ENCODE peak calls at places on chromosomes 16 and 17, in ten cellular contexts. One of them, this sample, is unnamed.

GRCh38 chr17:40493697-40494096 is 7.7 kb downstream of the TNS4 start:
- DNase-seq in left colon: no peak
- DNase-seq in osteocyte: no peak
- DNase-seq in GM18507: no peak
- DNase-seq in stomach: no peak
- DNase-seq in SW480: no peak
- DNase-seq in iPS-NIHi11: no peak
- DNase-seq in ecto neural progenitor cell: no peak
- DNase-seq in stimulated activated CD4-positive, alpha-beta T cell treated with anti-CD3 and anti-CD28 coated beads, Interleukin-2, amount 100 ng/mL, for 48 hours: no peak
- DNase-seq in choroid plexus epithelial cell: no peak
- DNase-seq in this sample: no peak

GRCh38 chr17:81429813-81430510 is 34.7 kb downstream of the BAHCC1 start:
- DNase-seq in left colon: peak
- DNase-seq in osteocyte: peak
- DNase-seq in GM18507: no peak
- DNase-seq in stomach: no peak
- DNase-seq in SW480: no peak
- DNase-seq in iPS-NIHi11: peak
- DNase-seq in ecto neural progenitor cell: peak
- DNase-seq in stimulated activated CD4-positive, alpha-beta T cell treated with anti-CD3 and anti-CD28 coated beads, Interleukin-2, amount 100 ng/mL, for 48 hours: no peak
- DNase-seq in choroid plexus epithelial cell: peak
- DNase-seq in this sample: peak

GRCh38 chr17:78357177-78357586 is 2.7 kb downstream of the SOCS3 start:
- DNase-seq in left colon: no peak
- DNase-seq in osteocyte: peak
- DNase-seq in GM18507: no peak
- DNase-seq in stomach: no peak
- DNase-seq in SW480: no peak
- DNase-seq in iPS-NIHi11: no peak
- DNase-seq in ecto neural progenitor cell: no peak
- DNase-seq in stimulated activated CD4-positive, alpha-beta T cell treated with anti-CD3 and anti-CD28 coated beads, Interleukin-2, amount 100 ng/mL, for 48 hours: no peak
- DNase-seq in choroid plexus epithelial cell: peak
- DNase-seq in this sample: peak

GRCh38 chr16:85988723-85989313 is 89.9 kb downstream of the IRF8 start:
- DNase-seq in left colon: peak
- DNase-seq in osteocyte: no peak
- DNase-seq in GM18507: no peak
- DNase-seq in stomach: no peak
- DNase-seq in SW480: no peak
- DNase-seq in iPS-NIHi11: no peak
- DNase-seq in ecto neural progenitor cell: no peak
- DNase-seq in stimulated activated CD4-positive, alpha-beta T cell treated with anti-CD3 and anti-CD28 coated beads, Interleukin-2, amount 100 ng/mL, for 48 hours: no peak
- DNase-seq in choroid plexus epithelial cell: no peak
- DNase-seq in this sample: no peak

GRCh38 chr17:39949028-39949427 is 13.8 kb upstream of the GSDMA start:
- DNase-seq in left colon: no peak
- DNase-seq in osteocyte: no peak
- DNase-seq in GM18507: no peak
- DNase-seq in stomach: no peak
- DNase-seq in SW480: no peak
- DNase-seq in iPS-NIHi11: no peak
- DNase-seq in ecto neural progenitor cell: no peak
- DNase-seq in stimulated activated CD4-positive, alpha-beta T cell treated with anti-CD3 and anti-CD28 coated beads, Interleukin-2, amount 100 ng/mL, for 48 hours: no peak
- DNase-seq in choroid plexus epithelial cell: no peak
- DNase-seq in this sample: no peak

GRCh38 chr16:52512297-52512987 is 34.5 kb downstream of the TOX3 start:
- DNase-seq in left colon: no peak
- DNase-seq in osteocyte: no peak
- DNase-seq in GM18507: no peak
- DNase-seq in stomach: no peak
- DNase-seq in SW480: no peak
- DNase-seq in iPS-NIHi11: peak
- DNase-seq in ecto neural progenitor cell: no peak
- DNase-seq in stimulated activated CD4-positive, alpha-beta T cell treated with anti-CD3 and anti-CD28 coated beads, Interleukin-2, amount 100 ng/mL, for 48 hours: no peak
- DNase-seq in choroid plexus epithelial cell: no peak
- DNase-seq in this sample: no peak

GRCh38 chr16:73056383-73056782 is 8.5 kb upstream of the ZFHX3 start:
- DNase-seq in left colon: no peak
- DNase-seq in osteocyte: no peak
- DNase-seq in GM18507: no peak
- DNase-seq in stomach: no peak
- DNase-seq in SW480: no peak
- DNase-seq in iPS-NIHi11: no peak
- DNase-seq in ecto neural progenitor cell: no peak
- DNase-seq in stimulated activated CD4-positive, alpha-beta T cell treated with anti-CD3 and anti-CD28 coated beads, Interleukin-2, amount 100 ng/mL, for 48 hours: no peak
- DNase-seq in choroid plexus epithelial cell: no peak
- DNase-seq in this sample: no peak

GRCh38 chr16:52435573-52435972 is 111.4 kb downstream of the TOX3 start:
- DNase-seq in left colon: no peak
- DNase-seq in osteocyte: no peak
- DNase-seq in GM18507: no peak
- DNase-seq in stomach: no peak
- DNase-seq in SW480: no peak
- DNase-seq in iPS-NIHi11: no peak
- DNase-seq in ecto neural progenitor cell: no peak
- DNase-seq in stimulated activated CD4-positive, alpha-beta T cell treated with anti-CD3 and anti-CD28 coated beads, Interleukin-2, amount 100 ng/mL, for 48 hours: no peak
- DNase-seq in choroid plexus epithelial cell: no peak
- DNase-seq in this sample: no peak

GRCh38 chr16:2515180-2515803 is 1.5 kb downstream of the ATP6V0C start:
- DNase-seq in left colon: peak
- DNase-seq in osteocyte: no peak
- DNase-seq in GM18507: no peak
- DNase-seq in stomach: peak
- DNase-seq in SW480: no peak
- DNase-seq in iPS-NIHi11: no peak
- DNase-seq in ecto neural progenitor cell: no peak
- DNase-seq in stimulated activated CD4-positive, alpha-beta T cell treated with anti-CD3 and anti-CD28 coated beads, Interleukin-2, amount 100 ng/mL, for 48 hours: no peak
- DNase-seq in choroid plexus epithelial cell: no peak
- DNase-seq in this sample: no peak

GRCh38 chr17:80260791-80261158 is at the start of gene RNF213:
- DNase-seq in left colon: peak
- DNase-seq in osteocyte: no peak
- DNase-seq in GM18507: no peak
- DNase-seq in stomach: peak
- DNase-seq in SW480: peak
- DNase-seq in iPS-NIHi11: peak
- DNase-seq in ecto neural progenitor cell: peak
- DNase-seq in stimulated activated CD4-positive, alpha-beta T cell treated with anti-CD3 and anti-CD28 coated beads, Interleukin-2, amount 100 ng/mL, for 48 hours: no peak
- DNase-seq in choroid plexus epithelial cell: peak
- DNase-seq in this sample: peak

GRCh38 chr16:10945065-10945787 is 862 bp downstream of the CLEC16A start:
- DNase-seq in left colon: no peak
- DNase-seq in osteocyte: no peak
- DNase-seq in GM18507: no peak
- DNase-seq in stomach: no peak
- DNase-seq in SW480: no peak
- DNase-seq in iPS-NIHi11: no peak
- DNase-seq in ecto neural progenitor cell: no peak
- DNase-seq in stimulated activated CD4-positive, alpha-beta T cell treated with anti-CD3 and anti-CD28 coated beads, Interleukin-2, amount 100 ng/mL, for 48 hours: no peak
- DNase-seq in choroid plexus epithelial cell: no peak
- DNase-seq in this sample: no peak

GRCh38 chr16:79534143-79534542 is 66.4 kb downstream of the MAF start:
- DNase-seq in left colon: no peak
- DNase-seq in osteocyte: no peak
- DNase-seq in GM18507: no peak
- DNase-seq in stomach: no peak
- DNase-seq in SW480: no peak
- DNase-seq in iPS-NIHi11: no peak
- DNase-seq in ecto neural progenitor cell: no peak
- DNase-seq in stimulated activated CD4-positive, alpha-beta T cell treated with anti-CD3 and anti-CD28 coated beads, Interleukin-2, amount 100 ng/mL, for 48 hours: no peak
- DNase-seq in choroid plexus epithelial cell: no peak
- DNase-seq in this sample: no peak

GRCh38 chr17:60599220-60599619 is 773 bp upstream of the PPM1D start:
- DNase-seq in left colon: peak
- DNase-seq in osteocyte: no peak
- DNase-seq in GM18507: no peak
- DNase-seq in stomach: no peak
- DNase-seq in SW480: no peak
- DNase-seq in iPS-NIHi11: no peak
- DNase-seq in ecto neural progenitor cell: peak
- DNase-seq in stimulated activated CD4-positive, alpha-beta T cell treated with anti-CD3 and anti-CD28 coated beads, Interleukin-2, amount 100 ng/mL, for 48 hours: peak
- DNase-seq in choroid plexus epithelial cell: no peak
- DNase-seq in this sample: no peak

GRCh38 chr17:67503184-67503583 is 126.1 kb downstream of the PITPNC1 start:
- DNase-seq in left colon: no peak
- DNase-seq in osteocyte: no peak
- DNase-seq in GM18507: no peak
- DNase-seq in stomach: no peak
- DNase-seq in SW480: peak
- DNase-seq in iPS-NIHi11: no peak
- DNase-seq in ecto neural progenitor cell: no peak
- DNase-seq in stimulated activated CD4-positive, alpha-beta T cell treated with anti-CD3 and anti-CD28 coated beads, Interleukin-2, amount 100 ng/mL, for 48 hours: no peak
- DNase-seq in choroid plexus epithelial cell: no peak
- DNase-seq in this sample: peak

GRCh38 chr17:1055751-1056645 is 59.1 kb downstream of the TIMM22 start:
- DNase-seq in left colon: peak
- DNase-seq in osteocyte: no peak
- DNase-seq in GM18507: peak
- DNase-seq in stomach: peak
- DNase-seq in SW480: no peak
- DNase-seq in iPS-NIHi11: peak
- DNase-seq in ecto neural progenitor cell: peak
- DNase-seq in stimulated activated CD4-positive, alpha-beta T cell treated with anti-CD3 and anti-CD28 coated beads, Interleukin-2, amount 100 ng/mL, for 48 hours: peak
- DNase-seq in choroid plexus epithelial cell: peak
- DNase-seq in this sample: peak

GRCh38 chr16:29680180-29680598 is 1.2 kb downstream of the QPRT start:
- DNase-seq in left colon: peak
- DNase-seq in osteocyte: no peak
- DNase-seq in GM18507: no peak
- DNase-seq in stomach: no peak
- DNase-seq in SW480: no peak
- DNase-seq in iPS-NIHi11: no peak
- DNase-seq in ecto neural progenitor cell: no peak
- DNase-seq in stimulated activated CD4-positive, alpha-beta T cell treated with anti-CD3 and anti-CD28 coated beads, Interleukin-2, amount 100 ng/mL, for 48 hours: no peak
- DNase-seq in choroid plexus epithelial cell: no peak
- DNase-seq in this sample: no peak

GRCh38 chr16:81535679-81536360 is 91.2 kb downstream of the CMIP start:
- DNase-seq in left colon: no peak
- DNase-seq in osteocyte: no peak
- DNase-seq in GM18507: no peak
- DNase-seq in stomach: no peak
- DNase-seq in SW480: no peak
- DNase-seq in iPS-NIHi11: no peak
- DNase-seq in ecto neural progenitor cell: no peak
- DNase-seq in stimulated activated CD4-positive, alpha-beta T cell treated with anti-CD3 and anti-CD28 coated beads, Interleukin-2, amount 100 ng/mL, for 48 hours: no peak
- DNase-seq in choroid plexus epithelial cell: no peak
- DNase-seq in this sample: no peak

GRCh38 chr16:68686905-68687304 is 41.8 kb downstream of the CDH3 start:
- DNase-seq in left colon: no peak
- DNase-seq in osteocyte: no peak
- DNase-seq in GM18507: no peak
- DNase-seq in stomach: no peak
- DNase-seq in SW480: no peak
- DNase-seq in iPS-NIHi11: no peak
- DNase-seq in ecto neural progenitor cell: no peak
- DNase-seq in stimulated activated CD4-positive, alpha-beta T cell treated with anti-CD3 and anti-CD28 coated beads, Interleukin-2, amount 100 ng/mL, for 48 hours: no peak
- DNase-seq in choroid plexus epithelial cell: no peak
- DNase-seq in this sample: no peak

GRCh38 chr16:11257131-11257938 is 1.3 kb upstream of the SOCS1 start:
- DNase-seq in left colon: peak
- DNase-seq in osteocyte: peak
- DNase-seq in GM18507: no peak
- DNase-seq in stomach: peak
- DNase-seq in SW480: peak
- DNase-seq in iPS-NIHi11: peak
- DNase-seq in ecto neural progenitor cell: peak
- DNase-seq in stimulated activated CD4-positive, alpha-beta T cell treated with anti-CD3 and anti-CD28 coated beads, Interleukin-2, amount 100 ng/mL, for 48 hours: no peak
- DNase-seq in choroid plexus epithelial cell: peak
- DNase-seq in this sample: peak

GRCh38 chr17:28030386-28030785 is 12.1 kb upstream of the NLK start:
- DNase-seq in left colon: no peak
- DNase-seq in osteocyte: no peak
- DNase-seq in GM18507: no peak
- DNase-seq in stomach: no peak
- DNase-seq in SW480: no peak
- DNase-seq in iPS-NIHi11: no peak
- DNase-seq in ecto neural progenitor cell: no peak
- DNase-seq in stimulated activated CD4-positive, alpha-beta T cell treated with anti-CD3 and anti-CD28 coated beads, Interleukin-2, amount 100 ng/mL, for 48 hours: no peak
- DNase-seq in choroid plexus epithelial cell: no peak
- DNase-seq in this sample: peak

GRCh38 chr17:58520843-58521430 is 6.5 kb upstream of the MTMR4 start:
- DNase-seq in left colon: no peak
- DNase-seq in osteocyte: no peak
- DNase-seq in GM18507: no peak
- DNase-seq in stomach: no peak
- DNase-seq in SW480: no peak
- DNase-seq in iPS-NIHi11: peak
- DNase-seq in ecto neural progenitor cell: no peak
- DNase-seq in stimulated activated CD4-positive, alpha-beta T cell treated with anti-CD3 and anti-CD28 coated beads, Interleukin-2, amount 100 ng/mL, for 48 hours: no peak
- DNase-seq in choroid plexus epithelial cell: peak
- DNase-seq in this sample: no peak

GRCh38 chr17:75288784-75289121 is 480 bp downstream of the SLC25A19 start:
- DNase-seq in left colon: peak
- DNase-seq in osteocyte: no peak
- DNase-seq in GM18507: no peak
- DNase-seq in stomach: peak
- DNase-seq in SW480: peak
- DNase-seq in iPS-NIHi11: peak
- DNase-seq in ecto neural progenitor cell: no peak
- DNase-seq in stimulated activated CD4-positive, alpha-beta T cell treated with anti-CD3 and anti-CD28 coated beads, Interleukin-2, amount 100 ng/mL, for 48 hours: peak
- DNase-seq in choroid plexus epithelial cell: no peak
- DNase-seq in this sample: peak

GRCh38 chr17:29929006-29929543 is 953 bp downstream of the SSH2 start:
- DNase-seq in left colon: peak
- DNase-seq in osteocyte: no peak
- DNase-seq in GM18507: no peak
- DNase-seq in stomach: peak
- DNase-seq in SW480: peak
- DNase-seq in iPS-NIHi11: peak
- DNase-seq in ecto neural progenitor cell: no peak
- DNase-seq in stimulated activated CD4-positive, alpha-beta T cell treated with anti-CD3 and anti-CD28 coated beads, Interleukin-2, amount 100 ng/mL, for 48 hours: no peak
- DNase-seq in choroid plexus epithelial cell: peak
- DNase-seq in this sample: peak

This sample was measured in adrenal gland.